ENCODE peak calls at places on chromosome 12, in nine cellular contexts. One of them, this sample, is unnamed.

GRCh38 chr12:108338915-108339657 is at the start of gene CMKLR1:
- DNase-seq in ACHN: no peak
- DNase-seq in SW480: no peak
- DNase-seq in activated CD4-positive, alpha-beta T cell treated with anti-CD3 and anti-CD28 coated beads for 48 hours: no peak
- DNase-seq in ovary: peak
- DNase-seq in ecto neural progenitor cell: no peak
- DNase-seq in HuH-7: no peak
- DNase-seq in stimulated activated CD4-positive, alpha-beta T cell treated with anti-CD3 and anti-CD28 coated beads, Interleukin-15, amount 100 ng/mL, for 48 hours: no peak
- DNase-seq in astrocyte: no peak
- DNase-seq in this sample: no peak

GRCh38 chr12:6275609-6276246 is 34.8 kb upstream of the PLEKHG6 start:
- DNase-seq in ACHN: no peak
- DNase-seq in SW480: no peak
- DNase-seq in activated CD4-positive, alpha-beta T cell treated with anti-CD3 and anti-CD28 coated beads for 48 hours: no peak
- DNase-seq in ovary: no peak
- DNase-seq in ecto neural progenitor cell: no peak
- DNase-seq in HuH-7: no peak
- DNase-seq in stimulated activated CD4-positive, alpha-beta T cell treated with anti-CD3 and anti-CD28 coated beads, Interleukin-15, amount 100 ng/mL, for 48 hours: no peak
- DNase-seq in astrocyte: no peak
- DNase-seq in this sample: no peak

GRCh38 chr12:109587921-109588320 is 14.3 kb downstream of the MVK start:
- DNase-seq in ACHN: no peak
- DNase-seq in SW480: no peak
- DNase-seq in activated CD4-positive, alpha-beta T cell treated with anti-CD3 and anti-CD28 coated beads for 48 hours: no peak
- DNase-seq in ovary: no peak
- DNase-seq in ecto neural progenitor cell: no peak
- DNase-seq in HuH-7: no peak
- DNase-seq in stimulated activated CD4-positive, alpha-beta T cell treated with anti-CD3 and anti-CD28 coated beads, Interleukin-15, amount 100 ng/mL, for 48 hours: no peak
- DNase-seq in astrocyte: no peak
- DNase-seq in this sample: no peak

GRCh38 chr12:131217024-131217586 is 263.4 kb downstream of the ADGRD1 start:
- DNase-seq in ACHN: no peak
- DNase-seq in SW480: no peak
- DNase-seq in activated CD4-positive, alpha-beta T cell treated with anti-CD3 and anti-CD28 coated beads for 48 hours: no peak
- DNase-seq in ovary: no peak
- DNase-seq in ecto neural progenitor cell: no peak
- DNase-seq in HuH-7: no peak
- DNase-seq in stimulated activated CD4-positive, alpha-beta T cell treated with anti-CD3 and anti-CD28 coated beads, Interleukin-15, amount 100 ng/mL, for 48 hours: no peak
- DNase-seq in astrocyte: no peak
- DNase-seq in this sample: no peak

GRCh38 chr12:45425426-45425825 is 209.5 kb downstream of the ANO6 start:
- DNase-seq in ACHN: no peak
- DNase-seq in SW480: no peak
- DNase-seq in activated CD4-positive, alpha-beta T cell treated with anti-CD3 and anti-CD28 coated beads for 48 hours: no peak
- DNase-seq in ovary: no peak
- DNase-seq in ecto neural progenitor cell: no peak
- DNase-seq in HuH-7: no peak
- DNase-seq in stimulated activated CD4-positive, alpha-beta T cell treated with anti-CD3 and anti-CD28 coated beads, Interleukin-15, amount 100 ng/mL, for 48 hours: no peak
- DNase-seq in astrocyte: peak
- DNase-seq in this sample: peak

GRCh38 chr12:48286665-48287064 is 64.1 kb downstream of the ZNF641 start:
- DNase-seq in ACHN: peak
- DNase-seq in SW480: no peak
- DNase-seq in activated CD4-positive, alpha-beta T cell treated with anti-CD3 and anti-CD28 coated beads for 48 hours: peak
- DNase-seq in ovary: no peak
- DNase-seq in ecto neural progenitor cell: no peak
- DNase-seq in HuH-7: no peak
- DNase-seq in stimulated activated CD4-positive, alpha-beta T cell treated with anti-CD3 and anti-CD28 coated beads, Interleukin-15, amount 100 ng/mL, for 48 hours: no peak
- DNase-seq in astrocyte: no peak
- DNase-seq in this sample: no peak

GRCh38 chr12:88247241-88247643 is 105.1 kb downstream of the TMTC3 start:
- DNase-seq in ACHN: peak
- DNase-seq in SW480: no peak
- DNase-seq in activated CD4-positive, alpha-beta T cell treated with anti-CD3 and anti-CD28 coated beads for 48 hours: no peak
- DNase-seq in ovary: no peak
- DNase-seq in ecto neural progenitor cell: no peak
- DNase-seq in HuH-7: no peak
- DNase-seq in stimulated activated CD4-positive, alpha-beta T cell treated with anti-CD3 and anti-CD28 coated beads, Interleukin-15, amount 100 ng/mL, for 48 hours: no peak
- DNase-seq in astrocyte: peak
- DNase-seq in this sample: peak

GRCh38 chr12:48819986-48820385 is 1.7 kb downstream of the CACNB3 start:
- DNase-seq in ACHN: no peak
- DNase-seq in SW480: no peak
- DNase-seq in activated CD4-positive, alpha-beta T cell treated with anti-CD3 and anti-CD28 coated beads for 48 hours: no peak
- DNase-seq in ovary: no peak
- DNase-seq in ecto neural progenitor cell: no peak
- DNase-seq in HuH-7: no peak
- DNase-seq in stimulated activated CD4-positive, alpha-beta T cell treated with anti-CD3 and anti-CD28 coated beads, Interleukin-15, amount 100 ng/mL, for 48 hours: no peak
- DNase-seq in astrocyte: no peak
- DNase-seq in this sample: no peak

GRCh38 chr12:57629897-57630471 is 3.0 kb downstream of the B4GALNT1 start:
- DNase-seq in ACHN: no peak
- DNase-seq in SW480: no peak
- DNase-seq in activated CD4-positive, alpha-beta T cell treated with anti-CD3 and anti-CD28 coated beads for 48 hours: no peak
- DNase-seq in ovary: no peak
- DNase-seq in ecto neural progenitor cell: no peak
- DNase-seq in HuH-7: no peak
- DNase-seq in stimulated activated CD4-positive, alpha-beta T cell treated with anti-CD3 and anti-CD28 coated beads, Interleukin-15, amount 100 ng/mL, for 48 hours: no peak
- DNase-seq in astrocyte: no peak
- DNase-seq in this sample: no peak

GRCh38 chr12:118645219-118645618 is 268.9 kb downstream of the SUDS3 start:
- DNase-seq in ACHN: peak
- DNase-seq in SW480: no peak
- DNase-seq in activated CD4-positive, alpha-beta T cell treated with anti-CD3 and anti-CD28 coated beads for 48 hours: peak
- DNase-seq in ovary: no peak
- DNase-seq in ecto neural progenitor cell: peak
- DNase-seq in HuH-7: peak
- DNase-seq in stimulated activated CD4-positive, alpha-beta T cell treated with anti-CD3 and anti-CD28 coated beads, Interleukin-15, amount 100 ng/mL, for 48 hours: no peak
- DNase-seq in astrocyte: no peak
- DNase-seq in this sample: no peak

GRCh38 chr12:78746001-78746400 is 118.6 kb upstream of the SYT1 start:
- DNase-seq in ACHN: no peak
- DNase-seq in SW480: no peak
- DNase-seq in activated CD4-positive, alpha-beta T cell treated with anti-CD3 and anti-CD28 coated beads for 48 hours: no peak
- DNase-seq in ovary: no peak
- DNase-seq in ecto neural progenitor cell: no peak
- DNase-seq in HuH-7: no peak
- DNase-seq in stimulated activated CD4-positive, alpha-beta T cell treated with anti-CD3 and anti-CD28 coated beads, Interleukin-15, amount 100 ng/mL, for 48 hours: no peak
- DNase-seq in astrocyte: no peak
- DNase-seq in this sample: no peak

GRCh38 chr12:11719678-11720099 is 70.2 kb downstream of the ETV6 start:
- DNase-seq in ACHN: peak
- DNase-seq in SW480: peak
- DNase-seq in activated CD4-positive, alpha-beta T cell treated with anti-CD3 and anti-CD28 coated beads for 48 hours: peak
- DNase-seq in ovary: no peak
- DNase-seq in ecto neural progenitor cell: no peak
- DNase-seq in HuH-7: no peak
- DNase-seq in stimulated activated CD4-positive, alpha-beta T cell treated with anti-CD3 and anti-CD28 coated beads, Interleukin-15, amount 100 ng/mL, for 48 hours: peak
- DNase-seq in astrocyte: peak
- DNase-seq in this sample: peak

GRCh38 chr12:15933751-15934150 is 22.6 kb downstream of the DERA start:
- DNase-seq in ACHN: no peak
- DNase-seq in SW480: no peak
- DNase-seq in activated CD4-positive, alpha-beta T cell treated with anti-CD3 and anti-CD28 coated beads for 48 hours: no peak
- DNase-seq in ovary: no peak
- DNase-seq in ecto neural progenitor cell: no peak
- DNase-seq in HuH-7: no peak
- DNase-seq in stimulated activated CD4-positive, alpha-beta T cell treated with anti-CD3 and anti-CD28 coated beads, Interleukin-15, amount 100 ng/mL, for 48 hours: no peak
- DNase-seq in astrocyte: peak
- DNase-seq in this sample: no peak

GRCh38 chr12:57795354-57795753 is 12.8 kb downstream of the TSFM start:
- DNase-seq in ACHN: no peak
- DNase-seq in SW480: no peak
- DNase-seq in activated CD4-positive, alpha-beta T cell treated with anti-CD3 and anti-CD28 coated beads for 48 hours: no peak
- DNase-seq in ovary: no peak
- DNase-seq in ecto neural progenitor cell: no peak
- DNase-seq in HuH-7: no peak
- DNase-seq in stimulated activated CD4-positive, alpha-beta T cell treated with anti-CD3 and anti-CD28 coated beads, Interleukin-15, amount 100 ng/mL, for 48 hours: no peak
- DNase-seq in astrocyte: no peak
- DNase-seq in this sample: peak

GRCh38 chr12:25797949-25798348 is 160.5 kb upstream of the RASSF8 start:
- DNase-seq in ACHN: no peak
- DNase-seq in SW480: no peak
- DNase-seq in activated CD4-positive, alpha-beta T cell treated with anti-CD3 and anti-CD28 coated beads for 48 hours: no peak
- DNase-seq in ovary: no peak
- DNase-seq in ecto neural progenitor cell: no peak
- DNase-seq in HuH-7: no peak
- DNase-seq in stimulated activated CD4-positive, alpha-beta T cell treated with anti-CD3 and anti-CD28 coated beads, Interleukin-15, amount 100 ng/mL, for 48 hours: no peak
- DNase-seq in astrocyte: no peak
- DNase-seq in this sample: no peak

GRCh38 chr12:4269279-4269991 is 4.1 kb upstream of the CCND2 start:
- DNase-seq in ACHN: peak
- DNase-seq in SW480: peak
- DNase-seq in activated CD4-positive, alpha-beta T cell treated with anti-CD3 and anti-CD28 coated beads for 48 hours: peak
- DNase-seq in ovary: peak
- DNase-seq in ecto neural progenitor cell: peak
- DNase-seq in HuH-7: no peak
- DNase-seq in stimulated activated CD4-positive, alpha-beta T cell treated with anti-CD3 and anti-CD28 coated beads, Interleukin-15, amount 100 ng/mL, for 48 hours: peak
- DNase-seq in astrocyte: peak
- DNase-seq in this sample: no peak

GRCh38 chr12:6141048-6141447 is 16.6 kb upstream of the VWF start:
- DNase-seq in ACHN: no peak
- DNase-seq in SW480: no peak
- DNase-seq in activated CD4-positive, alpha-beta T cell treated with anti-CD3 and anti-CD28 coated beads for 48 hours: peak
- DNase-seq in ovary: no peak
- DNase-seq in ecto neural progenitor cell: no peak
- DNase-seq in HuH-7: no peak
- DNase-seq in stimulated activated CD4-positive, alpha-beta T cell treated with anti-CD3 and anti-CD28 coated beads, Interleukin-15, amount 100 ng/mL, for 48 hours: peak
- DNase-seq in astrocyte: no peak
- DNase-seq in this sample: no peak

GRCh38 chr12:19759229-19759628 is 319.9 kb downstream of the AEBP2 start:
- DNase-seq in ACHN: no peak
- DNase-seq in SW480: no peak
- DNase-seq in activated CD4-positive, alpha-beta T cell treated with anti-CD3 and anti-CD28 coated beads for 48 hours: no peak
- DNase-seq in ovary: no peak
- DNase-seq in ecto neural progenitor cell: no peak
- DNase-seq in HuH-7: no peak
- DNase-seq in stimulated activated CD4-positive, alpha-beta T cell treated with anti-CD3 and anti-CD28 coated beads, Interleukin-15, amount 100 ng/mL, for 48 hours: no peak
- DNase-seq in astrocyte: peak
- DNase-seq in this sample: peak